ENCODE peak calls at places on chromosomes 7 and 10, in eight cellular contexts. N is effector memory CD8-positive, alpha-beta T cell; Q is mucosa of descending colon; X is heart right ventricle; R is NCI-H2107; C is endodermal cell; V is cardiac septum; E is stimulated activated naive B cell treated with anti-CD40 and anti-IgM and Interleukin-4, amounts not matched to agents 10 μg/mL and 1 μg/mL and 100 μg/mL, for 72 hours. I is an unnamed sample.

GRCh38 chr10:30999084-30999712 is 32.5 kb downstream of the ZNF438 start:
- DNase-seq in N (no peak), Q (no peak), X (no peak), R (no peak), C (no peak), V (no peak), E (no peak), I (no peak)

GRCh38 chr10:88409236-88409635 is 173.9 kb downstream of the RNLS start:
- DNase-seq in N (no peak), Q (no peak), X (no peak), R (no peak), C (no peak), V (no peak), E (no peak), I (no peak)

GRCh38 chr7:100942038-100942774 is 7.1 kb upstream of the MUC3A start:
- DNase-seq in N (no peak), Q (no peak), X (no peak), R (no peak), C (no peak), V (no peak), E (no peak), I (no peak)

GRCh38 chr7:146700015-146700560 is 583.5 kb downstream of the CNTNAP2 start:
- DNase-seq in N (no peak), Q (no peak), X (no peak), R (no peak), C (no peak), V (no peak), E (no peak), I (no peak)

GRCh38 chr7:53743697-53744096 is 708.3 kb downstream of the POM121L12 start:
- DNase-seq in N (no peak), Q (no peak), X (no peak), R (no peak), C (peak), V (no peak), E (no peak), I (no peak)

GRCh38 chr10:80090120-80090519 is 11.7 kb downstream of the TMEM254 start:
- DNase-seq in N (no peak), Q (no peak), X (no peak), R (peak), C (no peak), V (no peak), E (no peak), I (no peak)

GRCh38 chr10:19789607-19790006 is 26.6 kb upstream of the PLXDC2 start:
- DNase-seq in N (no peak), Q (no peak), X (no peak), R (no peak), C (no peak), V (no peak), E (no peak), I (no peak)

GRCh38 chr10:77179015-77179695 is 458.5 kb downstream of the KCNMA1 start:
- DNase-seq in N (no peak), Q (no peak), X (no peak), R (no peak), C (peak), V (no peak), E (no peak), I (no peak)

GRCh38 chr10:38047666-38048065 is 37.2 kb downstream of the ZNF33A start:
- DNase-seq in N (no peak), Q (no peak), X (no peak), R (no peak), C (no peak), V (no peak), E (no peak), I (no peak)

GRCh38 chr10:36256166-36256565 is 614.1 kb upstream of the FZD8 start:
- DNase-seq in N (no peak), Q (no peak), X (no peak), R (no peak), C (no peak), V (no peak), E (no peak), I (no peak)

GRCh38 chr10:70558871-70559810 is 43.4 kb downstream of the PRF1 start:
- DNase-seq in N (peak), Q (peak), X (peak), R (no peak), C (peak), V (peak), E (peak), I (peak)

GRCh38 chr7:127887096-127887495 is 144.1 kb downstream of the LRRC4 start:
- DNase-seq in N (no peak), Q (no peak), X (no peak), R (no peak), C (no peak), V (no peak), E (no peak), I (no peak)

GRCh38 chr10:102633282-102633681 is 11.0 kb upstream of the TRIM8 start:
- DNase-seq in N (no peak), Q (peak), X (no peak), R (no peak), C (peak), V (peak), E (no peak), I (no peak)

GRCh38 chr7:122691569-122692235 is 7.2 kb downstream of the RNF133 start:
- DNase-seq in N (no peak), Q (no peak), X (no peak), R (no peak), C (peak), V (no peak), E (no peak), I (no peak)

GRCh38 chr7:43164757-43165156 is 52.3 kb downstream of the HECW1 start:
- DNase-seq in N (no peak), Q (no peak), X (no peak), R (no peak), C (no peak), V (no peak), E (no peak), I (no peak)

GRCh38 chr7:20440472-20441105 is 109.9 kb downstream of the ITGB8 start:
- DNase-seq in N (no peak), Q (peak), X (peak), R (no peak), C (peak), V (no peak), E (no peak), I (peak)

GRCh38 chr10:65194131-65194530 is 1672.9 kb downstream of the REEP3 start:
- DNase-seq in N (no peak), Q (no peak), X (no peak), R (no peak), C (peak), V (no peak), E (no peak), I (no peak)

GRCh38 chr10:61096056-61096455 is 152.1 kb upstream of the RHOBTB1 start:
- DNase-seq in N (no peak), Q (no peak), X (no peak), R (no peak), C (no peak), V (no peak), E (no peak), I (no peak)

GRCh38 chr7:135757719-135758411 is 9.3 kb upstream of the FAM180A start:
- DNase-seq in N (no peak), Q (no peak), X (no peak), R (no peak), C (no peak), V (no peak), E (no peak), I (no peak)

GRCh38 chr7:25949672-25950487 is 202.1 kb upstream of the NFE2L3 start:
- DNase-seq in N (no peak), Q (peak), X (no peak), R (no peak), C (peak), V (no peak), E (no peak), I (peak)